ENCODE peak calls at places on chromosomes 4 and X, in seven cellular contexts. E, W, G, R, S, Y and V are unnamed samples.

GRCh38 chr4:151325320-151326246 is at the start of gene SH3D19:
- DNase-seq in E (peak; percentile 41), W (peak; percentile 81), G (no peak), R (peak; percentile 79), S (peak; percentile 91), Y (peak; percentile 67), V (no peak)

GRCh38 chr4:74838746-74839370 is 44.5 kb upstream of the BTC start:
- DNase-seq in E (no peak), W (no peak), G (no peak), R (no peak), S (no peak), Y (no peak), V (no peak)

GRCh38 chr4:176925962-176926361 is 133.2 kb upstream of the VEGFC start:
- DNase-seq in E (no peak), W (no peak), G (no peak), R (no peak), S (no peak), Y (no peak), V (no peak)

GRCh38 chrX:37361596-37361995 is 12.4 kb downstream of the PRRG1 start:
- DNase-seq in E (no peak), W (no peak), G (no peak), R (no peak), S (no peak), Y (no peak), V (no peak)

GRCh38 chrX:51035746-51036145 is 125.2 kb downstream of the BMP15 start:
- DNase-seq in E (no peak), W (no peak), G (no peak), R (no peak), S (no peak), Y (no peak), V (no peak)

GRCh38 chr4:180925800-180926199 is 1317.4 kb upstream of the TENM3 start:
- DNase-seq in E (no peak), W (no peak), G (no peak), R (no peak), S (no peak), Y (no peak), V (no peak)

GRCh38 chrX:49309401-49309981 is 6.0 kb downstream of the GAGE10 start:
- DNase-seq in E (no peak), W (no peak), G (no peak), R (no peak), S (no peak), Y (no peak), V (peak; percentile 25)

GRCh38 chr4:2261110-2261852 is 628 bp downstream of the MXD4 start:
- DNase-seq in E (peak; percentile 83), W (peak; percentile 69), G (peak; percentile 71), R (peak; percentile 51), S (peak; percentile 77), Y (peak; percentile 71), V (peak; percentile 62)

GRCh38 chrX:21375795-21376069 is 1.5 kb downstream of the CNKSR2 start:
- DNase-seq in E (no peak), W (no peak), G (no peak), R (no peak), S (no peak), Y (peak; percentile 15), V (no peak)

GRCh38 chr4:19177616-19178015 is 1074.1 kb upstream of the SLIT2 start:
- DNase-seq in E (no peak), W (no peak), G (no peak), R (no peak), S (no peak), Y (no peak), V (no peak)

GRCh38 chrX:131907488-131908314 is 115.4 kb upstream of the STK26 start:
- DNase-seq in E (no peak), W (no peak), G (no peak), R (no peak), S (no peak), Y (no peak), V (no peak)

GRCh38 chrX:22310779-22311178 is 38.1 kb downstream of the CBLL2 start:
- DNase-seq in E (no peak), W (no peak), G (no peak), R (no peak), S (no peak), Y (no peak), V (no peak)

GRCh38 chr4:150038335-150039076 is 39.7 kb upstream of the DCLK2 start:
- DNase-seq in E (peak; percentile 20), W (no peak), G (no peak), R (no peak), S (no peak), Y (no peak), V (no peak)

GRCh38 chr4:157303471-157303960 is 83.0 kb downstream of the GRIA2 start:
- DNase-seq in E (no peak), W (no peak), G (no peak), R (no peak), S (no peak), Y (no peak), V (no peak)

GRCh38 chrX:37644381-37645305 is 40.9 kb upstream of the XK start:
- DNase-seq in E (no peak), W (no peak), G (no peak), R (no peak), S (no peak), Y (no peak), V (no peak)

GRCh38 chrX:100410901-100411801 is 1.1 kb upstream of the PCDH19 start:
- DNase-seq in E (peak; percentile 7), W (peak; percentile 31), G (no peak), R (no peak), S (no peak), Y (peak; percentile 61), V (no peak)

GRCh38 chrX:30570505-30570904 is 7.1 kb downstream of the TASL start:
- DNase-seq in E (peak; percentile 18), W (no peak), G (peak; percentile 44), R (no peak), S (no peak), Y (no peak), V (no peak)

GRCh38 chrX:68365356-68365755 is 67.9 kb downstream of the OPHN1 start:
- DNase-seq in E (no peak), W (no peak), G (no peak), R (no peak), S (no peak), Y (no peak), V (no peak)

GRCh38 chr4:142265536-142265935 is 580.6 kb downstream of the INPP4B start:
- DNase-seq in E (no peak), W (no peak), G (no peak), R (peak; percentile 32), S (no peak), Y (no peak), V (peak; percentile 23)

GRCh38 chr4:40238700-40239548 is 42.1 kb downstream of the RHOH start:
- DNase-seq in E (no peak), W (no peak), G (peak; percentile 51), R (no peak), S (no peak), Y (no peak), V (peak; percentile 93)

DNA sequence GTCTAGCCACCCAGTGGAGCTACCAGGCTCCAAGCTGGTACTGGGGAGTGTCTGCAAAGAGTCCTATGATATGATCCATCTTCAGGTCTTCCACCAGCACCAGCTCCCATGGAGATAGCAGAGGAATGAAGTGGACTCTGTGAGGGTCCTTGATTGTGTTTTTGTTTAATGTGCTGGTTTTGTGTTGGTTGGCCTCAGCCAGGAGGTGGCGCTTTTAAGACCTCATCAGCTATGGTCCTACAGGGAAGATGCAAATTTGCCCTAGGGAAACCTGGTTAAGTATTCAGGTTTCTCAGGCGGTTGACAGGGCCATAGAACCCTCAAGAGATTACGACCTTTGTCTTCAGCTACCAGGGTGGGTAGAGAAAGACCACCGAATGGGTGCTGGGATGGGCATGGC is 1141.1 kb downstream of the STIM2 start:
- DNase-seq in E (no peak), W (no peak), G (no peak), R (no peak), S (no peak), Y (no peak), V (no peak)
- TF ChIP-seq CTCF in E (no peak), W (no peak), G (no peak), R (no peak), S (no peak), Y (no peak), V (no peak)

GRCh38 chrX:56563231-56564116 is at the start of gene UBQLN2:
- DNase-seq in E (peak; percentile 63), W (peak; percentile 86), G (peak; percentile 85), R (peak; percentile 86), S (peak; percentile 87), Y (peak; percentile 77), V (peak; percentile 82)
- TF ChIP-seq CTCF in E (no peak), W (no peak), G (no peak), R (peak; percentile 28), S (no peak), Y (no peak), V (no peak)

DNA sequence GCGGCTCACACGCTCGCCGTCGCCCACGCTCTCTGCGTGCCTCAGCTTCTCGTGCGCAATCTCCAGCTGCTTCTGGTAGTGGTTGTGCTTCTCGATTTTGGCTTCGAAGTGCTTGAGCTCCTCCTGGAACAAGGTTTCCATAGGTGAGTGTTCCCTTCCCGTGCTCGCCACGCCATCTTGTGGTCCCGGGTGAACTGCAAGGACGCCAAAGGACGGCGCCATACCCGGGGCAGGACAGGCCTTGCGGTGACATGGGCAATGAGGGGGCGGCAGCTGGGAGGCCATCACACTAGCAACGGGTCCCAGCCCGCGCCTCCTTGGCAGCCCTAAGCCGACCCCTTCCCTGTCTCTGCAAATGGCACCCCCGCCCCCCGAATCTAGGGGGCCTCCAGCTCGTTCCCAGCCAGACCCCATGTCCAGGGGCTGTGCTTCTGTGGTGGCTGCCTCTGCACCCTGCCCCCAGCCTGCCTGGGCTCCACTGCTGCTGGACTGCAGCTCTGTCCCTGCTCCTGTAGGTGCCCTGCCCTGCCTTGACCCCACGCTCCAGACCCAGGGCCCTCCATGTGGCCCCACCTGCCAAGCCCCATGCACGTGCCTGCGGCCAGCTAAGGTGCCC is 17.3 kb downstream of the LRPAP1 start:
- DNase-seq in E (no peak), W (no peak), G (no peak), R (no peak), S (no peak), Y (peak; percentile 53), V (no peak)
- TF ChIP-seq CTCF in E (no peak), W (no peak), G (peak; percentile 25), R (no peak), S (no peak), Y (peak; percentile 46), V (no peak)

DNA sequence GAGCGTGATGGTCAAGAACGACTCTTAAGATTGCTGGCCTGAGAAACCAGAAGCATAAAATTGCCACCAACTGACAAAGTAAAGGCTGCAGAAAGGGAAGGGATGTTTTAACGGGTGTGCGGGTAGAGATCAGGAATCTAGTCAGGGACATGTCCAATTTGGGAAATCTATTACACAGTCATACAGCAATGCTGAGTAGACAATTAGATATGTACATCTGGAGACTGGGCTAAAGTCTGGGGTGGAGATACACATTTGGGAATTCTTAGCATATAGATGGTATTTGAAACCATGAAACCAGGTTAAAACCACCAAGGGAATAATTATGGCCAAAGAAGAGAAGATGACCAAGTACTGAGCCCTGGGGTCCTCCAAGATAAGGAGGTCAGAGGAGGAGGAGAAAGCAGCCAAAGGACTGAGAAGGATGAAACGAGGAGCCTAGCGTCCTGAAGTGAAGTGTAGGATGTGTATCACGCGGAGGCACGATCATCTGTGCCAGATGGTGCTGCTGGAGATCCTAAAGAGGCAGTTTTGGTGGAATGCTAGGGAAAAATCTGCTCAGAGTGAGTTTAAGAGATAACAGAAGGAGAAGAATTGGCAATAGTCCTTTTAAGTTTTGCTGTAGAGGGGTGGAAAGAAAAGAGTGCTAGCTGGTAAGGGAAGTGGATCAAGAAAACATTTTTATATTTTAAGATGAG is 36.5 kb downstream of the SEC24D start:
- DNase-seq in E (no peak), W (no peak), G (no peak), R (no peak), S (no peak), Y (no peak), V (no peak)
- TF ChIP-seq CTCF in E (no peak), W (no peak), G (no peak), R (no peak), S (no peak), Y (no peak), V (no peak)